ENCODE peak calls at places on chromosomes 13 and 19, in nine cellular contexts. V is stimulated activated CD4-positive, alpha-beta T cell treated with anti-CD3 and anti-CD28 coated beads, Interleukin-4, amount 100 ng/mL, for 48 hours; Y is GM12864; D is retinal pigment epithelial cell; L is glutamatergic neuron; F is AG09319; K is retina; O is fibroblast of mammary gland; P is H54. H is an unnamed sample.

GRCh38 chr13:48412881-48413351 is at the start of gene LPAR6:
- DNase-seq in V (no peak), Y (no peak), D (no peak), L (no peak), F (no peak), K (peak; percentile 35), O (peak; percentile 80), P (no peak), H (peak; percentile 69)

GRCh38 chr19:16073481-16073880 is 2.8 kb upstream of the TPM4 start:
- DNase-seq in V (no peak), Y (no peak), D (no peak), L (no peak), F (no peak), K (no peak), O (no peak), P (no peak), H (no peak)

GRCh38 chr19:35261356-35262100 is 7.2 kb upstream of the USF2 start:
- DNase-seq in V (no peak), Y (no peak), D (no peak), L (no peak), F (no peak), K (no peak), O (no peak), P (no peak), H (no peak)

GRCh38 chr19:55766466-55766865 is 2.5 kb upstream of the RFPL4AL1 start:
- DNase-seq in V (no peak), Y (no peak), D (no peak), L (no peak), F (no peak), K (no peak), O (no peak), P (no peak), H (no peak)

GRCh38 chr19:56959211-56959610 is 118.7 kb upstream of the PEG3 start:
- DNase-seq in V (no peak), Y (no peak), D (no peak), L (no peak), F (no peak), K (peak; percentile 49), O (no peak), P (no peak), H (no peak)

GRCh38 chr19:13132471-13133166 is 14.6 kb downstream of the NACC1 start:
- DNase-seq in V (peak; percentile 74), Y (no peak), D (no peak), L (no peak), F (no peak), K (no peak), O (peak; percentile 78), P (no peak), H (peak; percentile 33)

GRCh38 chr19:45163751-45164150 is 3.0 kb upstream of the NKPD1 start:
- DNase-seq in V (no peak), Y (no peak), D (no peak), L (no peak), F (no peak), K (no peak), O (no peak), P (no peak), H (no peak)

GRCh38 chr19:4559569-4559968 is at the start of gene SEMA6B:
- DNase-seq in V (no peak), Y (no peak), D (no peak), L (no peak), F (no peak), K (no peak), O (no peak), P (no peak), H (no peak)

GRCh38 chr19:2254052-2254872 is 2.0 kb downstream of the JSRP1 start:
- DNase-seq in V (no peak), Y (no peak), D (no peak), L (peak; percentile 79), F (no peak), K (peak; percentile 61), O (no peak), P (no peak), H (no peak)

GRCh38 chr13:106182404-106182803 is 353.1 kb downstream of the EFNB2 start:
- DNase-seq in V (no peak), Y (no peak), D (no peak), L (no peak), F (peak; percentile 18), K (no peak), O (peak; percentile 95), P (peak; percentile 81), H (peak; percentile 80)

GRCh38 chr19:57665261-57665806 is 3.4 kb upstream of the ZSCAN4 start:
- DNase-seq in V (no peak), Y (no peak), D (no peak), L (no peak), F (no peak), K (no peak), O (no peak), P (no peak), H (no peak)

GRCh38 chr13:51590966-51591627 is 6.8 kb downstream of the WDFY2 start:
- DNase-seq in V (no peak), Y (no peak), D (no peak), L (no peak), F (peak; percentile 89), K (no peak), O (peak; percentile 98), P (peak; percentile 6), H (peak; percentile 70)

GRCh38 chr19:23956051-23956450 is 41.4 kb downstream of the ZNF726 start:
- DNase-seq in V (no peak), Y (no peak), D (no peak), L (no peak), F (no peak), K (no peak), O (no peak), P (no peak), H (no peak)

GRCh38 chr19:43798546-43799409 is 3.5 kb downstream of the LYPD5 start:
- DNase-seq in V (peak; percentile 64), Y (no peak), D (no peak), L (no peak), F (no peak), K (peak; percentile 37), O (no peak), P (no peak), H (peak; percentile 75)

H was measured in kidney tubule cell.